ENCODE peak calls at places on chromosome 18, in nine cellular contexts. K is dorsolateral prefrontal cortex, S is AG04450, X is neural progenitor cell, U is pancreas, F is cardiac muscle cell, W is prostate gland, P is cardiac fibroblast, Y is psoas muscle. V is an unnamed sample.
A peak's percentile ranks its signal among the peaks of the same experiment; 100 is the strongest.

GRCh38 chr18:62182220-62182619 is 4.6 kb downstream of the PIGN start:
- DNase-seq in U (no peak), K (no peak), W (no peak), S (no peak), X (no peak), F (no peak), Y (no peak), P (no peak), V (no peak)

GRCh38 chr18:6929370-6930102 is 188.1 kb downstream of the LAMA1 start:
- DNase-seq in Y (no peak), S (no peak), X (no peak), W (no peak), F (no peak), K (no peak), U (no peak), P (no peak), V (no peak)

GRCh38 chr18:4391859-4392258 is 63.2 kb downstream of the DLGAP1 start:
- DNase-seq in W (no peak), K (no peak), S (no peak), X (no peak), F (no peak), P (no peak), Y (no peak), U (no peak), V (no peak)

GRCh38 chr18:57744211-57744694 is 58.9 kb downstream of the ATP8B1 start:
- DNase-seq in U (no peak), K (no peak), W (peak; percentile 46), Y (no peak), X (no peak), S (no peak), P (peak; percentile 84), F (no peak), V (peak; percentile 82)

GRCh38 chr18:12843420-12844346 is 40.4 kb downstream of the PTPN2 start:
- DNase-seq in W (no peak), K (no peak), Y (no peak), P (no peak), U (no peak), X (peak; percentile 11), F (peak; percentile 62), S (no peak), V (no peak)

GRCh38 chr18:46755315-46756171 is 1.3 kb downstream of the ST8SIA5 start:
- DNase-seq in Y (no peak), W (no peak), U (no peak), S (no peak), F (no peak), K (peak; percentile 55), P (no peak), X (peak; percentile 23), V (no peak)

GRCh38 chr18:20971886-20972267 is 139.7 kb downstream of the ROCK1 start:
- DNase-seq in F (peak; percentile 7), P (peak; percentile 62), U (no peak), X (peak; percentile 6), Y (no peak), S (no peak), K (no peak), W (no peak), V (no peak)

GRCh38 chr18:21865043-21865442 is 124.5 kb downstream of the MIB1 start:
- DNase-seq in U (no peak), S (no peak), W (no peak), Y (no peak), P (peak; percentile 19), X (no peak), K (no peak), F (no peak), V (peak; percentile 36)

GRCh38 chr18:54671291-54671881 is 80.3 kb downstream of the DYNAP start:
- DNase-seq in X (peak; percentile 60), W (no peak), K (no peak), F (peak; percentile 59), P (peak; percentile 69), S (no peak), Y (no peak), U (no peak), V (peak; percentile 31)

GRCh38 chr18:67608909-67609308 is 92.4 kb upstream of the DSEL start:
- DNase-seq in Y (no peak), S (peak; percentile 7), W (no peak), F (no peak), U (no peak), P (peak; percentile 69), X (no peak), K (no peak), V (no peak)

GRCh38 chr18:67133669-67134068 is 382.9 kb downstream of the DSEL start:
- DNase-seq in P (no peak), Y (no peak), U (no peak), S (no peak), F (no peak), W (no peak), X (no peak), K (no peak), V (peak; percentile 88)

GRCh38 chr18:12255626-12256026 is 1.5 kb downstream of the CIDEA start:
- DNase-seq in K (no peak), P (peak; percentile 59), W (no peak), F (no peak), Y (peak; percentile 18), U (no peak), S (no peak), X (peak; percentile 13), V (no peak)

GRCh38 chr18:267380-267687 is 513 bp downstream of the THOC1 start:
- DNase-seq in Y (no peak), W (peak; percentile 6), F (peak; percentile 59), P (no peak), X (no peak), K (no peak), S (no peak), U (no peak), V (no peak)

GRCh38 chr18:23415530-23415929 is 37.6 kb upstream of the RIOK3 start:
- DNase-seq in F (no peak), P (no peak), K (no peak), U (no peak), S (no peak), X (no peak), W (no peak), Y (no peak), V (no peak)

GRCh38 chr18:79792988-79793355 is 4.8 kb upstream of the KCNG2 start:
- DNase-seq in Y (peak; percentile 49), X (no peak), U (no peak), F (no peak), S (no peak), K (no peak), W (no peak), P (no peak), V (no peak)
- H3K4me3 ChIP-seq in Y (no peak overlapping the region), X (no peak overlapping the region), U (no peak overlapping the region), F (no peak overlapping the region), S (no peak overlapping the region), K (no peak overlapping the region), W (no peak overlapping the region), P (no peak overlapping the region), V (no peak overlapping the region)

DNA sequence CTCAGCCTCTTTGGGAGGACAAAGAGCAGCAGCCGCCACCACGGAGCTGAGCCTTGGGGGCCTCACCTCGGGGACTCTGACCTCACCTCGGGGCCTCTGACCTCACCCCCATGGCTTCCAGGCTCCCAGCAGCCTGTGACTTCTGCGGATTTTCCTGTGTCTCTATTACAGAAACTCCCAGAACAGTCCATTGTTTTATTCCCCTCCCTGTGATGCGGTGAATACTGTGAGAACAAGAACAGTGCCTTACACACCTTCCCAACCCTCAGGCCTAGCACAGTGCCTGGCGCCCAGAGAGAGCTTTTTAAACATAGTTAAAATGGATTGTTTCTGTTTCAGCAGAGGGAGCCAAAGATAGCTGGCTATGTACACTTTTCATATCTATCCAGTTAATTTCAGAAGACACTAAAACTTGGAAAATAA is 63.7 kb downstream of the MBP start:
- DNase-seq in U (no peak), W (no peak), P (peak; percentile 71), X (peak; percentile 43), F (no peak), Y (peak; percentile 62), S (no peak), K (no peak), V (no peak)
- TF ChIP-seq CTCF in U (no peak), W (no peak), P (no peak), X (no peak), F (peak; percentile 24), Y (no peak), S (peak; percentile 19), K (peak; percentile 37), V (no peak)

GRCh38 chr18:79405781-79406575 is 10.2 kb downstream of the NFATC1 start:
- DNase-seq in S (no peak), X (no peak), P (no peak), K (no peak), F (no peak), W (no peak), Y (peak; percentile 85), U (no peak), V (no peak)
- H3K4me3 ChIP-seq in S (no peak overlapping the region), X (no peak overlapping the region), P (no peak overlapping the region), K (no peak overlapping the region), F (no peak overlapping the region), W (no peak overlapping the region), Y (peak overlapping the region; percentile 7), U (no peak overlapping the region), V (no peak overlapping the region)

GRCh38 chr18:59275406-59275949 is 2.2 kb upstream of the RAX start:
- DNase-seq in Y (no peak), F (no peak), W (no peak), X (peak; percentile 69), S (no peak), P (no peak), U (no peak), K (no peak), V (no peak)

GRCh38 chr18:59273936-59274928 is 978 bp upstream of the RAX start:
- DNase-seq in X (peak; percentile 69), U (no peak), Y (no peak), S (no peak), K (no peak), F (peak; percentile 36), W (no peak), P (no peak), V (no peak)

GRCh38 chr18:59271606-59272220 is 1.5 kb downstream of the RAX start:
- DNase-seq in P (no peak), Y (no peak), S (no peak), F (no peak), X (peak; percentile 26), K (no peak), U (no peak), W (no peak), V (no peak)

GRCh38 chr18:59272221-59272888 is 899 bp downstream of the RAX start:
- DNase-seq in F (no peak), P (no peak), S (no peak), U (no peak), W (no peak), K (no peak), X (peak; percentile 66), Y (no peak), V (no peak)

DNA sequence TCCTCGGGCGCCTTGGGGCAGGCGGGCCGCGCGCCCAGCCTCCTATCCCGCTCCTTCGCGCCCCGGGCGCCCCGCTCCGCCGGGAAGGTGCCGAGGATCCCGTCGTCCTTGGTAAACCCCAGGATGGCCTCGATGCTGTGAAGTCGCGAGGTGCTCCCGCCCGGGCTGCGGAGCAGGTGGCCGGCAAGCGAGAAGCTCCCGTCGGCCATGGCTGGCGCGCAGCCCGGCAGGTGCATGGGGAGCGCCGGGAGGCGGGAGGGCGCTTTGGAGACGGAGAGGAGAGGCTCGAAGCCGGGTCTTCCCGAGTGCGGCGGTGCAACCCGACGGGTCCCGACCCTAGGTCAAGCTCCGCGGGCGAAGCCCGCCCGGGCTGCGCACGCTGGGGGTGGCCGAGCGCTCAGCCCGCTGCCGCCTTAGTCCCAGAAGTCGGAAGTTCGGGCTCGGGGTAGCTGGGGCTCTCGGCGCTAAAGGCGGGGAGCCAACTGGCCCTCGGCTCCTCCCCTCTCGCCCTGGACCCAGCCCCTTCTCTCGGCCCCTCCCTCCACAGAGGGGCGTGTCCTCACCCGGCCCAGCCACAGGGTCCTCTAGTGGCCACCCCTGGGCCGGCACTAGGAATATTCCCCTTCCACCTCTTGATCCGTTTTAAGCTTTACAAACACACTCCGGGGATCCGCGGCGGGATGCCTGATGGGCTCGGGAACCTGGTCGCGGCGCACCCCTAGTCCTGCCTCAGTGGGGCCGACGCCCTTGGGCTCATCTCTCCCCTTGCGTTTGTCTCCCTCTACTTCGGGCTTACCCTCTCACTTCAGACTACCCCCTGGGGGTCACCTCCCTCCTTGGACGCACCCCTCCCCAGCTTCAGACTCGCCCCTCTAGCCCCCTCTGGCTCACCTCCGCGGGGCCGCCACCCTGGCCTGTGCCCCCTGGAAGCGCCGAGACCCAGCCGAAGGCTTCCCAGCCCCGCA is at the start of gene RAX:
- DNase-seq in F (peak; percentile 71), U (no peak), S (no peak), Y (no peak), X (peak; percentile 96), P (no peak), K (no peak), W (no peak), V (no peak)
- TF ChIP-seq CTCF in F (peak; percentile 23), U (no peak), S (no peak), Y (no peak), X (peak; percentile 70), P (peak; percentile 12), K (no peak), W (no peak), V (no peak)

V was measured in LNCaP clone FGC.